ENCODE peak calls at places on chromosomes 16 and 17, in eight cellular contexts. G, K, S, Q, J, B, N and M are unnamed samples.
A peak's percentile ranks its signal among the peaks of the same experiment; 100 is the strongest.

GRCh38 chr16:70737377-70738082 is 51.7 kb upstream of the MTSS2 start:
- DNase-seq in K (peak; percentile 76), S (no peak), G (peak; percentile 54), Q (peak; percentile 92), J (peak; percentile 87), B (peak; percentile 29), N (peak; percentile 79), M (no peak)

GRCh38 chr17:9271989-9272388 is 250.7 kb downstream of the NTN1 start:
- DNase-seq in B (no peak), N (no peak), K (no peak), G (no peak), Q (no peak), J (no peak), S (no peak), M (no peak)

GRCh38 chr16:4890686-4891085 is 43.4 kb downstream of the UBN1 start:
- DNase-seq in S (no peak), Q (no peak), B (no peak), G (no peak), K (no peak), J (no peak), N (no peak), M (no peak)

GRCh38 chr16:89722392-89723278 is 1.3 kb downstream of the ZNF276 start:
- DNase-seq in S (no peak), K (peak; percentile 74), Q (peak; percentile 63), G (peak; percentile 24), N (peak; percentile 64), B (peak; percentile 49), J (peak; percentile 51), M (peak; percentile 46)

GRCh38 chr17:76538281-76538931 is 897 bp upstream of the CYGB start:
- DNase-seq in N (no peak), S (no peak), Q (no peak), J (no peak), K (no peak), B (no peak), G (no peak), M (no peak)

GRCh38 chr17:2282297-2282873 is 21.2 kb downstream of the SMG6 start:
- DNase-seq in B (no peak), K (peak; percentile 69), G (no peak), Q (peak; percentile 89), J (peak; percentile 61), S (peak; percentile 49), N (peak; percentile 30), M (no peak)

GRCh38 chr16:10151718-10152117 is 30.5 kb downstream of the GRIN2A start:
- DNase-seq in K (no peak), J (no peak), G (no peak), N (no peak), S (no peak), Q (no peak), B (no peak), M (no peak)

GRCh38 chr17:69012895-69013805 is 47.6 kb downstream of the ABCA9 start:
- DNase-seq in K (peak; percentile 70), G (no peak), B (no peak), Q (peak; percentile 40), J (no peak), N (no peak), S (no peak), M (no peak)

GRCh38 chr17:76032073-76032779 is 5.1 kb upstream of the EVPL start:
- DNase-seq in Q (no peak), S (no peak), B (no peak), K (no peak), N (no peak), G (no peak), J (no peak), M (no peak)

GRCh38 chr17:21042434-21043295 is at the start of gene USP22:
- DNase-seq in K (peak; percentile 42), N (peak; percentile 31), B (no peak), J (peak; percentile 92), G (no peak), Q (no peak), S (peak; percentile 99), M (no peak)

GRCh38 chr17:62064791-62065563 is at the start of gene MED13:
- DNase-seq in G (peak; percentile 60), B (peak; percentile 46), Q (peak; percentile 44), S (peak; percentile 20), K (peak; percentile 21), N (peak; percentile 62), J (peak; percentile 52), M (no peak)

GRCh38 chr17:1916339-1916738 is 86.5 kb downstream of the RPA1 start:
- DNase-seq in B (no peak), G (no peak), J (no peak), K (no peak), Q (no peak), N (no peak), S (no peak), M (no peak)

GRCh38 chr16:87054856-87055255 is 262.3 kb downstream of the C16orf95 start:
- DNase-seq in G (no peak), J (no peak), B (no peak), Q (no peak), N (no peak), S (no peak), K (no peak), M (no peak)

GRCh38 chr16:73176577-73177013 is 128.7 kb upstream of the ZFHX3 start:
- DNase-seq in Q (peak; percentile 92), J (no peak), N (no peak), B (no peak), K (peak; percentile 76), S (no peak), G (no peak), M (no peak)

GRCh38 chr17:20189322-20189721 is 180.2 kb downstream of the SPECC1 start:
- DNase-seq in G (no peak), B (no peak), N (no peak), K (peak; percentile 79), Q (peak; percentile 53), S (no peak), J (no peak), M (no peak)

GRCh38 chr17:70021726-70022125 is 53.3 kb upstream of the KCNJ16 start:
- DNase-seq in Q (no peak), K (no peak), N (no peak), S (no peak), J (no peak), G (no peak), B (no peak), M (no peak)

GRCh38 chr17:27348196-27348595 is 54.3 kb downstream of the WSB1 start:
- DNase-seq in G (no peak), Q (no peak), K (no peak), S (no peak), B (no peak), N (no peak), J (no peak), M (no peak)

GRCh38 chr16:57720142-57720575 is 15.4 kb upstream of the KATNB1 start:
- DNase-seq in J (peak; percentile 66), K (peak; percentile 35), S (no peak), B (peak; percentile 12), Q (peak; percentile 77), N (no peak), G (no peak), M (no peak)

GRCh38 chr16:79100456-79100855 is 500.1 kb downstream of the MAF start:
- DNase-seq in J (no peak), S (no peak), B (no peak), G (no peak), N (no peak), Q (no peak), K (no peak), M (no peak)

GRCh38 chr17:48663134-48663924 is 37.2 kb upstream of the HOXB9 start:
- DNase-seq in J (no peak), B (no peak), K (no peak), N (no peak), S (no peak), Q (no peak), G (no peak), M (no peak)

GRCh38 chr17:32357615-32358014 is 7.7 kb downstream of the ZNF207 start:
- DNase-seq in J (no peak), K (no peak), B (no peak), S (no peak), Q (no peak), N (no peak), G (no peak), M (no peak)

GRCh38 chr17:35051183-35051578 is 12.3 kb downstream of the RFFL start:
- DNase-seq in S (no peak), Q (peak; percentile 12), K (no peak), B (peak; percentile 27), N (no peak), J (peak; percentile 52), G (no peak), M (no peak)

GRCh38 chr17:44082206-44082605 is 11.7 kb downstream of the G6PC3 start:
- DNase-seq in Q (no peak), S (no peak), K (peak; percentile 74), B (no peak), G (no peak), J (no peak), N (no peak), M (no peak)

GRCh38 chr17:27239584-27239983 is 54.3 kb upstream of the WSB1 start:
- DNase-seq in G (no peak), K (no peak), Q (no peak), N (no peak), S (no peak), B (no peak), J (no peak), M (no peak)

GRCh38 chr17:79573196-79573929 is 37.5 kb downstream of the RBFOX3 start:
- DNase-seq in B (no peak), J (no peak), G (no peak), K (peak; percentile 73), S (no peak), N (no peak), Q (no peak), M (no peak)

GRCh38 chr17:77227461-77228223 is 86.9 kb downstream of the SEC14L1 start:
- DNase-seq in B (no peak), J (no peak), Q (no peak), K (no peak), S (no peak), G (no peak), N (no peak), M (no peak)

GRCh38 chr17:67280279-67280678 is 35.3 kb upstream of the HELZ start:
- DNase-seq in S (no peak), B (no peak), J (no peak), N (no peak), Q (peak; percentile 58), G (no peak), K (no peak), M (no peak)

GRCh38 chr16:53080345-53081031 is 25.7 kb downstream of the CHD9 start:
- DNase-seq in J (no peak), N (peak; percentile 64), S (no peak), K (peak; percentile 75), G (peak; percentile 73), B (no peak), Q (peak; percentile 90), M (no peak)

GRCh38 chr17:50817142-50817751 is 18.1 kb upstream of the WFIKKN2 start:
- DNase-seq in S (no peak), J (peak; percentile 71), N (no peak), B (peak; percentile 40), K (no peak), Q (peak; percentile 46), G (no peak), M (no peak)